ENCODE peak calls at places on chromosomes 13 and 19, in five cellular contexts. One of them, this sample, is unnamed.

GRCh38 chr13:92535222-92536006 is 691.2 kb upstream of the GPC6 start:
- DNase-seq in lung: no peak
- DNase-seq in effector memory CD4-positive, alpha-beta T cell: no peak
- DNase-seq in K562: no peak
- DNase-seq in adrenal gland: no peak
- DNase-seq in this sample: no peak

GRCh38 chr13:95002968-95003813 is 290.8 kb upstream of the SOX21 start:
- DNase-seq in lung: peak; percentile 34
- DNase-seq in effector memory CD4-positive, alpha-beta T cell: no peak
- DNase-seq in K562: no peak
- DNase-seq in adrenal gland: no peak
- DNase-seq in this sample: no peak

GRCh38 chr19:41930322-41930722 is 2.1 kb upstream of the ERFL start:
- DNase-seq in lung: no peak
- DNase-seq in effector memory CD4-positive, alpha-beta T cell: no peak
- DNase-seq in K562: peak; percentile 66
- DNase-seq in adrenal gland: no peak
- DNase-seq in this sample: no peak

GRCh38 chr13:36454121-36454520 is 21.8 kb downstream of the CCNA1 start:
- DNase-seq in lung: no peak
- DNase-seq in effector memory CD4-positive, alpha-beta T cell: no peak
- DNase-seq in K562: no peak
- DNase-seq in adrenal gland: no peak
- DNase-seq in this sample: no peak

GRCh38 chr19:18379803-18380747 is 5.9 kb upstream of the GDF15 start:
- DNase-seq in lung: peak; percentile 80
- DNase-seq in effector memory CD4-positive, alpha-beta T cell: no peak
- DNase-seq in K562: peak; percentile 48
- DNase-seq in adrenal gland: peak; percentile 96
- DNase-seq in this sample: peak; percentile 99

GRCh38 chr13:85816413-85816812 is 17.2 kb upstream of the SLITRK6 start:
- DNase-seq in lung: no peak
- DNase-seq in effector memory CD4-positive, alpha-beta T cell: no peak
- DNase-seq in K562: no peak
- DNase-seq in adrenal gland: no peak
- DNase-seq in this sample: no peak

GRCh38 chr13:31063734-31064133 is 98.0 kb downstream of the HSPH1 start:
- DNase-seq in lung: no peak
- DNase-seq in effector memory CD4-positive, alpha-beta T cell: no peak
- DNase-seq in K562: no peak
- DNase-seq in adrenal gland: no peak
- DNase-seq in this sample: no peak

GRCh38 chr19:53076984-53077383 is 26.2 kb downstream of the ZNF160 start:
- DNase-seq in lung: no peak
- DNase-seq in effector memory CD4-positive, alpha-beta T cell: no peak
- DNase-seq in K562: peak; percentile 20
- DNase-seq in adrenal gland: peak; percentile 72
- DNase-seq in this sample: no peak

GRCh38 chr13:98429531-98429930 is 147.4 kb downstream of the STK24 start:
- DNase-seq in lung: no peak
- DNase-seq in effector memory CD4-positive, alpha-beta T cell: no peak
- DNase-seq in K562: no peak
- DNase-seq in adrenal gland: no peak
- DNase-seq in this sample: no peak

GRCh38 chr19:38733493-38734175 is 10.6 kb downstream of the CAPN12 start:
- DNase-seq in lung: no peak
- DNase-seq in effector memory CD4-positive, alpha-beta T cell: no peak
- DNase-seq in K562: no peak
- DNase-seq in adrenal gland: no peak
- DNase-seq in this sample: peak; percentile 71

GRCh38 chr19:38019427-38019724 is 112.4 kb downstream of the SIPA1L3 start:
- DNase-seq in lung: no peak
- DNase-seq in effector memory CD4-positive, alpha-beta T cell: no peak
- DNase-seq in K562: no peak
- DNase-seq in adrenal gland: no peak
- DNase-seq in this sample: no peak

GRCh38 chr13:38759390-38759789 is 72.5 kb downstream of the FREM2 start:
- DNase-seq in lung: no peak
- DNase-seq in effector memory CD4-positive, alpha-beta T cell: no peak
- DNase-seq in K562: no peak
- DNase-seq in adrenal gland: no peak
- DNase-seq in this sample: no peak

GRCh38 chr13:42215578-42216421 is 56.2 kb upstream of the AKAP11 start:
- DNase-seq in lung: no peak
- DNase-seq in effector memory CD4-positive, alpha-beta T cell: no peak
- DNase-seq in K562: peak; percentile 6
- DNase-seq in adrenal gland: peak; percentile 40
- DNase-seq in this sample: peak; percentile 33

GRCh38 chr19:1133471-1133929 is 29.7 kb downstream of the GPX4 start:
- DNase-seq in lung: no peak
- DNase-seq in effector memory CD4-positive, alpha-beta T cell: peak; percentile 72
- DNase-seq in K562: peak; percentile 85
- DNase-seq in adrenal gland: no peak
- DNase-seq in this sample: peak; percentile 81

GRCh38 chr19:6530385-6531162 is at the start of gene TNFSF9:
- DNase-seq in lung: peak; percentile 91
- DNase-seq in effector memory CD4-positive, alpha-beta T cell: peak; percentile 83
- DNase-seq in K562: peak; percentile 87
- DNase-seq in adrenal gland: peak; percentile 91
- DNase-seq in this sample: peak; percentile 76

DNA sequence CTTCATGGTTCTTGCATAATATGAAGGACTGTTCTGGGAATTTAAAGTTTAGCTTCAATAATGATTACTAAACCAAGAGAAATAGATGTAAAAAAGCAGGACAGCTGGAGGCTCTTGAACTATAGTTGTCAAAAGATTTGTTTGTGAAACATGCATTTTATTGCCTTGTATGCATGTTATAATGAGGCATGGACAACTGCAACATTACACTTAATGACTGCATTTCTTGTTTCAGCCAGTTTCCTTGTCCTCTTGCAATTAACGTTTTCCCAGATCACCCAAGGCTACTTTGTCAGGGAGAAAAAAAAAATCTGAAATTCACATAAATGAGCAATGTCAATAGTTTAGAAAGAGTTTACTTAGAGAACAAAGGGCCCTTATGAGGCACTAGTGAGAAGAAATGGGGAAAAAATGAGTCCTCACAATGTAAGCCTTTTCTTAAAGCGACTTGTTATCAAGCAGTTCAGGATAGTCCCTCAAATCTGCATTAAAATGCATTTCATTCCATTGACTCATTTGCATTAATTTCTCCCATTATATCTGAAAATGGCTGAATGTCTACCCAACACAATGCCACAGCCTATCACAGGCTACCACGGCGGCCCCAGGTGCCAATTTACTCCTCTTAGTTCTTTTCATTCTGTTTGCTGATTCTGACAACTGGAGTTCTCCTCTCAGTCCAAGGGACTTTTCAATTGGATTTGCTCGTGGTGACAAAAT is 107.3 kb downstream of the DACH1 start:
- DNase-seq in lung: no peak
- DNase-seq in effector memory CD4-positive, alpha-beta T cell: no peak
- DNase-seq in K562: no peak
- DNase-seq in adrenal gland: no peak
- DNase-seq in this sample: no peak
- H3K4me3 ChIP-seq in lung: no peak overlapping the region
- H3K4me3 ChIP-seq in effector memory CD4-positive, alpha-beta T cell: no peak overlapping the region
- H3K4me3 ChIP-seq in K562: no peak overlapping the region
- H3K4me3 ChIP-seq in adrenal gland: no peak overlapping the region
- H3K4me3 ChIP-seq in this sample: no peak overlapping the region

DNA sequence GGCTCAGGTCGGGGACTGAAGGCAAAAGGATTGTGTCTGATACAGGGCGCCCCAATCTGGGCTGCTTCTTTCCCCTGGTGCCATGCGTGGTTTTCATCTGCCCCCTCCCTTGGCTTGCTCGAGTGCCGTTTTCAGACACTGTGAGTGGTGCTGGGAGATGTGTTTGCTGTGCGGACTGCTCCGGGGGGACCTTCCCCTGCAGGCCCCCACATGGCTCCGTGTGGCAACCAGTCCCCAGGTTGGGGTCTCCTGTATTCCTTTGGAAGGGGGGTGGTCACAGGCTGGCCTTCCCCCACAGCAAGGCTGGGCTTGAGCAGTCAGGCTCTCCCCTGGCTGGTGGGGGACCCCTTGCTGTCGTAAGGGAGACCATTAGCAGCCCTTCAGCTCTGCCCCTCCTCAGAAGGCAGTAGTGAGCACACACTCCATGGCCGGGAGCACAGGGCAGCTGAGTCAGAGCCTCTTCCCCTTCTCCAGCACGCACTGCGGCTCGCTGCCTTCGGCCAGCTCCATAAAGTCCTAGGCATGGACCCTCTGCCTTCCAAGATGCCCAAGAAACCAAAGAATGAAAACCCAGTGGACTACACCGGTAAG is 20.6 kb upstream of the QTRT1 start:
- DNase-seq in lung: no peak
- DNase-seq in effector memory CD4-positive, alpha-beta T cell: no peak
- DNase-seq in K562: no peak
- DNase-seq in adrenal gland: no peak
- DNase-seq in this sample: no peak
- H3K36me3 ChIP-seq in lung: peaks cover 80% of the 10 kb centered on the region
- H3K36me3 ChIP-seq in effector memory CD4-positive, alpha-beta T cell: peaks cover 93% of the 10 kb centered on the region
- H3K36me3 ChIP-seq in K562: peaks cover 96% of the 10 kb centered on the region
- H3K36me3 ChIP-seq in adrenal gland: no peaks in the 10 kb centered on the region
- H3K36me3 ChIP-seq in this sample: peaks cover 97% of the 10 kb centered on the region

GRCh38 chr19:16330368-16330801 is 5.8 kb downstream of the KLF2 start:
- DNase-seq in lung: peak; percentile 74
- DNase-seq in effector memory CD4-positive, alpha-beta T cell: peak; percentile 92
- DNase-seq in K562: peak; percentile 80
- DNase-seq in adrenal gland: peak; percentile 84
- DNase-seq in this sample: peak; percentile 98

GRCh38 chr19:16327911-16328823 is 3.5 kb downstream of the KLF2 start:
- DNase-seq in lung: peak; percentile 89
- DNase-seq in effector memory CD4-positive, alpha-beta T cell: peak; percentile 58
- DNase-seq in K562: no peak
- DNase-seq in adrenal gland: peak; percentile 79
- DNase-seq in this sample: no peak

GRCh38 chr19:16327131-16327450 is 2.5 kb downstream of the KLF2 start:
- DNase-seq in lung: no peak
- DNase-seq in effector memory CD4-positive, alpha-beta T cell: no peak
- DNase-seq in K562: no peak
- DNase-seq in adrenal gland: no peak
- DNase-seq in this sample: no peak

GRCh38 chr19:16327501-16327900 is 2.9 kb downstream of the KLF2 start:
- DNase-seq in lung: no peak
- DNase-seq in effector memory CD4-positive, alpha-beta T cell: no peak
- DNase-seq in K562: no peak
- DNase-seq in adrenal gland: no peak
- DNase-seq in this sample: no peak

DNA sequence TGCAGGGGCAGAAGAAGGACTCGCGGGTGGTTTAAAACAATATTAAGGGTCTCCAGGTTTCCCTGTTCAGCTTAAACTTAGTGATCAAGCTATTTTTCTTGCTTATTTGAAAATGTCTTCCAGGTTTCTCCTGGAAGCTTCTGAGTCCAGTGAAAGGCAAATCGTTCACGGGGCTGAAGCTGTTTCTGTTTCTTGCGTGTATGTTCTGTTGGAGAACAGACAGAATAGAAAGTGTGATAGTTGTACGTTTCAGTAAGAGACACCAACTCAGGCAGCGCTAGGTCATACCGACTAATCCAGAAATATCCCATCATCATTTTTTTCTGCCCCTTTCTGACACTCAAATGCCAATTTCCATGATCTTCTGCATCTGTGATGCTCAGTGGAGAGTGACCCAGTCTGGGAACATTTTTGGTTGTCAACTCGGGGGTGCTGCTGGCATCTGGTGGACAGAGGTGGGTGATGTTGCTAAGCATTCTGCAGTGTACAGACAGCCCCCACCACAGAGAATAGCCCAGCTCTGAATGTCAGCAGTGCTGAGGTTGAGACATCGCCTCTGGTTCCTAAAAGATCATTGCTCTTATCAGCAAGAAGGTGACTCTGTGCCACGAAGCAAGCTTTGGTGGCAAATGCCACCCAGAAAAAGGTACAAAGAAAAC is 4.3 kb downstream of the KLF2 start:
- DNase-seq in lung: no peak
- DNase-seq in effector memory CD4-positive, alpha-beta T cell: peak; percentile 60
- DNase-seq in K562: no peak
- DNase-seq in adrenal gland: no peak
- DNase-seq in this sample: no peak
- H3K4me3 ChIP-seq in lung: no peak overlapping the region
- H3K4me3 ChIP-seq in effector memory CD4-positive, alpha-beta T cell: peak overlapping the region; percentile 98
- H3K4me3 ChIP-seq in K562: no peak overlapping the region
- H3K4me3 ChIP-seq in adrenal gland: no peak overlapping the region
- H3K4me3 ChIP-seq in this sample: no peak overlapping the region

GRCh38 chr13:111410232-111411021 is 90.0 kb downstream of the TEX29 start:
- DNase-seq in lung: no peak
- DNase-seq in effector memory CD4-positive, alpha-beta T cell: no peak
- DNase-seq in K562: no peak
- DNase-seq in adrenal gland: no peak
- DNase-seq in this sample: no peak
- H3K36me3 ChIP-seq in lung: no peaks in the 10 kb centered on the region
- H3K36me3 ChIP-seq in effector memory CD4-positive, alpha-beta T cell: no peaks in the 10 kb centered on the region
- H3K36me3 ChIP-seq in K562: no peaks in the 10 kb centered on the region
- H3K36me3 ChIP-seq in adrenal gland: no peaks in the 10 kb centered on the region
- H3K36me3 ChIP-seq in this sample: no peaks in the 10 kb centered on the region

GRCh38 chr13:99983401-99984133 is 2.0 kb downstream of the ZIC2 start:
- DNase-seq in lung: no peak
- DNase-seq in effector memory CD4-positive, alpha-beta T cell: no peak
- DNase-seq in K562: no peak
- DNase-seq in adrenal gland: no peak
- DNase-seq in this sample: peak; percentile 88
- H3K4me3 ChIP-seq in lung: no peak overlapping the region
- H3K4me3 ChIP-seq in effector memory CD4-positive, alpha-beta T cell: no peak overlapping the region
- H3K4me3 ChIP-seq in K562: peak overlapping the region; percentile 59
- H3K4me3 ChIP-seq in adrenal gland: no peak overlapping the region
- H3K4me3 ChIP-seq in this sample: peak overlapping the region; percentile 85

GRCh38 chr19:32415246-32415645 is 9.7 kb downstream of the DPY19L3 start:
- DNase-seq in lung: no peak
- DNase-seq in effector memory CD4-positive, alpha-beta T cell: no peak
- DNase-seq in K562: no peak
- DNase-seq in adrenal gland: no peak
- DNase-seq in this sample: no peak
- H3K36me3 ChIP-seq in lung: peaks cover 25% of the 10 kb centered on the region
- H3K36me3 ChIP-seq in effector memory CD4-positive, alpha-beta T cell: peaks cover 4% of the 10 kb centered on the region
- H3K36me3 ChIP-seq in K562: peaks cover 70% of the 10 kb centered on the region
- H3K36me3 ChIP-seq in adrenal gland: no peaks in the 10 kb centered on the region
- H3K36me3 ChIP-seq in this sample: peaks cover 61% of the 10 kb centered on the region

This sample was measured in MG63.